ENCODE peak calls at places on chromosomes 1 and 21, in nine cellular contexts. C, Y, W, X, S, R, Z, K and E are unnamed samples.

GRCh38 chr1:25867210-25867991 is 8.1 kb downstream of the PAQR7 start:
- DNase-seq in C (no peak), Y (no peak), W (peak; percentile 69), X (no peak), S (no peak), R (no peak), Z (peak; percentile 58), K (no peak), E (no peak)

GRCh38 chr1:66767590-66767989 is 15.3 kb downstream of the DYNLT5 start:
- DNase-seq in C (no peak), Y (no peak), W (no peak), X (no peak), S (no peak), R (no peak), Z (no peak), K (no peak), E (no peak)

GRCh38 chr1:236565530-236565929 is 38.8 kb downstream of the HEATR1 start:
- DNase-seq in C (no peak), Y (no peak), W (peak; percentile 6), X (no peak), S (no peak), R (no peak), Z (no peak), K (no peak), E (no peak)

GRCh38 chr1:4172659-4173599 is 272.9 kb upstream of the C1orf174 start:
- DNase-seq in C (peak; percentile 10), Y (no peak), W (no peak), X (peak; percentile 54), S (peak; percentile 27), R (no peak), Z (peak; percentile 25), K (peak; percentile 44), E (peak; percentile 74)

GRCh38 chr1:56824956-56825355 is 5.8 kb upstream of the FYB2 start:
- DNase-seq in C (no peak), Y (no peak), W (no peak), X (no peak), S (no peak), R (no peak), Z (no peak), K (no peak), E (no peak)

GRCh38 chr1:160210563-160210962 is 5.4 kb downstream of the PEA15 start:
- DNase-seq in C (no peak), Y (no peak), W (no peak), X (no peak), S (no peak), R (no peak), Z (no peak), K (peak; percentile 44), E (no peak)

GRCh38 chr1:203985044-203985443 is 87.9 kb upstream of the SOX13 start:
- DNase-seq in C (no peak), Y (no peak), W (peak; percentile 97), X (no peak), S (no peak), R (no peak), Z (no peak), K (no peak), E (peak; percentile 10)

GRCh38 chr1:110554871-110555801 is 36.2 kb upstream of the KCNA10 start:
- DNase-seq in C (no peak), Y (peak; percentile 36), W (peak; percentile 71), X (peak; percentile 86), S (peak; percentile 76), R (no peak), Z (peak; percentile 53), K (peak; percentile 89), E (no peak)

GRCh38 chr1:45359882-45360513 is 19.8 kb upstream of the MUTYH start:
- DNase-seq in C (no peak), Y (peak; percentile 71), W (peak; percentile 77), X (no peak), S (peak; percentile 28), R (no peak), Z (peak; percentile 69), K (peak; percentile 37), E (no peak)

GRCh38 chr1:70627910-70628309 is 216.8 kb downstream of the CTH start:
- DNase-seq in C (no peak), Y (no peak), W (no peak), X (no peak), S (no peak), R (no peak), Z (no peak), K (no peak), E (no peak)

GRCh38 chr1:209023790-209024189 is 559.7 kb upstream of the CAMK1G start:
- DNase-seq in C (no peak), Y (no peak), W (no peak), X (no peak), S (no peak), R (no peak), Z (no peak), K (no peak), E (peak; percentile 55)

GRCh38 chr1:206907304-206907991 is 10.2 kb downstream of the IL24 start:
- DNase-seq in C (no peak), Y (no peak), W (peak; percentile 81), X (peak; percentile 77), S (peak; percentile 84), R (no peak), Z (no peak), K (peak; percentile 41), E (no peak)

GRCh38 chr1:1069711-1070676 is 4.1 kb downstream of the RNF223 start:
- DNase-seq in C (no peak), Y (no peak), W (no peak), X (peak; percentile 89), S (peak; percentile 58), R (no peak), Z (no peak), K (no peak), E (no peak)

GRCh38 chr1:76186617-76187016 is 112.1 kb downstream of the ST6GALNAC3 start:
- DNase-seq in C (no peak), Y (no peak), W (no peak), X (no peak), S (no peak), R (no peak), Z (no peak), K (no peak), E (no peak)

GRCh38 chr21:33299181-33299752 is 25.5 kb upstream of the IFNAR1 start:
- DNase-seq in C (no peak), Y (peak; percentile 18), W (peak; percentile 51), X (no peak), S (no peak), R (no peak), Z (no peak), K (no peak), E (no peak)

GRCh38 chr1:97202981-97203380 is 481.4 kb downstream of the PTBP2 start:
- DNase-seq in C (no peak), Y (no peak), W (no peak), X (no peak), S (no peak), R (no peak), Z (no peak), K (no peak), E (no peak)

GRCh38 chr1:23590058-23590783 is 30.9 kb upstream of the ID3 start:
- DNase-seq in C (no peak), Y (no peak), W (no peak), X (no peak), S (peak; percentile 40), R (no peak), Z (no peak), K (no peak), E (no peak)

GRCh38 chr1:107152332-107152731 is 11.5 kb downstream of the NTNG1 start:
- DNase-seq in C (no peak), Y (no peak), W (no peak), X (no peak), S (no peak), R (no peak), Z (no peak), K (peak; percentile 9), E (no peak)
- H3K27me3 ChIP-seq in C (no peaks in the 10 kb centered on the region), Y (no peaks in the 10 kb centered on the region), W (no peaks in the 10 kb centered on the region), X (no peaks in the 10 kb centered on the region), S (no peaks in the 10 kb centered on the region), R (no peaks in the 10 kb centered on the region), Z (no peaks in the 10 kb centered on the region), K (no peaks in the 10 kb centered on the region), E (no peaks in the 10 kb centered on the region)

GRCh38 chr1:43868741-43869067 is 64.9 kb upstream of the ARTN start:
- DNase-seq in C (no peak), Y (no peak), W (no peak), X (no peak), S (no peak), R (no peak), Z (no peak), K (no peak), E (no peak)
- H3K27ac ChIP-seq in C (no peak overlapping the region), Y (peak overlapping the region; percentile 30), W (no peak overlapping the region), X (no peak overlapping the region), S (no peak overlapping the region), R (no peak overlapping the region), Z (peak overlapping the region; percentile 25), K (no peak overlapping the region), E (peak overlapping the region; percentile 42)

DNA sequence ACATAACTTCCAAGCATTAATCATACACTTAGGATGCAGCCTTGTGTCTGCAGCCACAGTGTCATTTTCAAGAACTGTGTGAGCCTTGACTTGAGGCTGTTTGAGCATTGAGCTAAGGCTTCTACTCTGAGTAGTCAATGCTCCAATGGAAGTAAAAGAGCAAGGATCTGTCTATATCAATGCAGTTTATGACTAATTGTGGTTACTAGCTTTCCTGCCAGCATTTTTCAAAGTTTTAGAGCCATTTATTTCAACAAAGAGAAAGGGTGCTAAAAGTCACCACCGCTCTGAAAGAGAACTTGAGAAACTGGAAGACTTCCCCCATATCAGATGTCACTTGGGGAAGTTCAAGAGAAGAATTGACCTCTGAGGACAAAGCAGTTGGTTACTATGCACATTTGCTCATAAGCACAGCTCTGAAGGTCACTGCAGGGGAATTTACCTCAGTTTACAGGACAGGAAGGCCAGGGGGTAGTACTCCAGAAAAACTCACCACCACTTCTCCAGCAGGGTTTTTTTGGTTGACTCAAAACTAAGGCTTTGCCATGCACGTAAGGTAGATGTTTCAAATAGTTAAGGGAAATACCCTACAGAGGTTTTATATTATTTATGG is 24.5 kb upstream of the RGS1 start:
- DNase-seq in C (peak; percentile 16), Y (no peak), W (no peak), X (no peak), S (no peak), R (no peak), Z (no peak), K (no peak), E (no peak)
- TF ChIP-seq POLR2AphosphoS5 in C (no peak), Y (no peak), W (no peak), X (peak; percentile 27), S (no peak), R (no peak), Z (no peak), K (peak; percentile 65), E (no peak)

GRCh38 chr1:228653748-228654147 is 81.5 kb upstream of the RHOU start:
- DNase-seq in C (no peak), Y (no peak), W (no peak), X (no peak), S (no peak), R (no peak), Z (no peak), K (no peak), E (no peak)

GRCh38 chr1:228650141-228650540 is 85.1 kb upstream of the RHOU start:
- DNase-seq in C (no peak), Y (no peak), W (peak; percentile 92), X (peak; percentile 75), S (no peak), R (no peak), Z (no peak), K (no peak), E (no peak)

GRCh38 chr1:228647523-228648444 is 87.5 kb upstream of the RHOU start:
- DNase-seq in C (peak; percentile 78), Y (peak; percentile 44), W (peak; percentile 77), X (peak; percentile 75), S (no peak), R (peak; percentile 76), Z (peak; percentile 34), K (peak; percentile 63), E (peak; percentile 91)

GRCh38 chr1:228648647-228649383 is 86.5 kb upstream of the RHOU start:
- DNase-seq in C (no peak), Y (no peak), W (no peak), X (peak; percentile 35), S (no peak), R (no peak), Z (no peak), K (no peak), E (peak; percentile 64)

GRCh38 chr1:228650946-228651345 is 84.3 kb upstream of the RHOU start:
- DNase-seq in C (no peak), Y (no peak), W (no peak), X (no peak), S (no peak), R (no peak), Z (no peak), K (no peak), E (no peak)
- H3K27me3 ChIP-seq in C (no peaks in the 10 kb centered on the region), Y (peaks cover 94% of the 10 kb centered on the region), W (peaks cover 63% of the 10 kb centered on the region), X (peaks cover 87% of the 10 kb centered on the region), S (peaks cover 18% of the 10 kb centered on the region), R (no peaks in the 10 kb centered on the region), Z (peaks cover 35% of the 10 kb centered on the region), K (no peaks in the 10 kb centered on the region), E (peaks cover 80% of the 10 kb centered on the region)